ENCODE peak calls at places on chromosomes 11 and 22, in four cellular contexts. L, N, X and C are unnamed samples.
A peak's percentile ranks its signal among the peaks of the same experiment; 100 is the strongest.

GRCh38 chr22:45576273-45576625 is 73.6 kb downstream of the FBLN1 start:
- DNase-seq in L (no peak), N (no peak), X (no peak), C (no peak)

GRCh38 chr22:37716708-37717107 is 19.9 kb downstream of the TRIOBP start:
- DNase-seq in N (no peak), X (no peak), L (no peak), C (no peak)

GRCh38 chr11:83682645-83682973 is 396.4 kb upstream of the CCDC90B start:
- DNase-seq in L (no peak), N (no peak), X (no peak), C (no peak)

GRCh38 chr11:61083601-61084147 is 18.6 kb upstream of the CD5 start:
- DNase-seq in L (no peak), N (no peak), X (no peak), C (no peak)

GRCh38 chr11:67301951-67302516 is 1.3 kb upstream of the SSH3 start:
- DNase-seq in X (peak; percentile 68), L (peak; percentile 78), N (peak; percentile 32), C (no peak)

GRCh38 chr22:47192651-47193437 is 430.4 kb downstream of the TBC1D22A start:
- DNase-seq in L (peak; percentile 89), N (no peak), X (peak; percentile 50), C (peak; percentile 14)

GRCh38 chr11:2480874-2481220 is 36.0 kb downstream of the KCNQ1 start:
- DNase-seq in L (no peak), X (no peak), N (no peak), C (no peak)

GRCh38 chr11:77113382-77114088 is 10.9 kb downstream of the OMP start:
- DNase-seq in X (no peak), N (peak; percentile 29), L (no peak), C (peak; percentile 67)

GRCh38 chr11:111392552-111392951 is 13.5 kb upstream of the POU2AF1 start:
- DNase-seq in L (no peak), N (no peak), X (no peak), C (no peak)

GRCh38 chr11:13008625-13009475 is at the start of gene RASSF10:
- DNase-seq in L (peak; percentile 93), N (peak; percentile 70), X (peak; percentile 63), C (peak; percentile 87)

GRCh38 chr22:25368271-25368670 is 148.8 kb downstream of the CRYBB2 start:
- DNase-seq in L (peak; percentile 72), X (no peak), N (peak; percentile 75), C (no peak)

GRCh38 chr11:82775218-82775617 is 41.6 kb upstream of the FAM181B start:
- DNase-seq in X (no peak), L (no peak), N (no peak), C (no peak)

GRCh38 chr11:69854719-69855118 is 35.5 kb upstream of the FGF3 start:
- DNase-seq in L (no peak), X (no peak), N (peak; percentile 74), C (no peak)

GRCh38 chr22:33677536-33677935 is 242.7 kb downstream of the LARGE1 start:
- DNase-seq in X (no peak), L (no peak), N (no peak), C (no peak)

GRCh38 chr11:2775083-2775625 is 75.4 kb upstream of the KCNQ1OT1 start:
- DNase-seq in L (peak; percentile 15), N (no peak), X (peak; percentile 58), C (peak; percentile 10)

GRCh38 chr22:29208879-29209623 is 3.4 kb downstream of the EMID1 start:
- DNase-seq in X (no peak), N (no peak), L (no peak), C (no peak)

GRCh38 chr11:106724293-106724892 is 293.9 kb downstream of the GUCY1A2 start:
- DNase-seq in L (no peak), N (peak; percentile 68), X (no peak), C (no peak)

GRCh38 chr11:43574949-43575915 is 105.3 kb upstream of the HSD17B12 start:
- DNase-seq in X (peak; percentile 68), L (no peak), N (peak; percentile 58), C (peak; percentile 85)

GRCh38 chr11:67318239-67318555 is 14.9 kb downstream of the SSH3 start:
- DNase-seq in L (peak; percentile 54), X (no peak), N (no peak), C (no peak)

GRCh38 chr11:119322360-119322739 is 5.4 kb upstream of the MCAM start:
- DNase-seq in L (no peak), X (no peak), N (no peak), C (no peak)

GRCh38 chr11:4087551-4087950 is 7.0 kb upstream of the RRM1 start:
- DNase-seq in X (no peak), N (peak; percentile 47), L (no peak), C (no peak)

GRCh38 chr11:108743851-108744250 is 79.0 kb downstream of the DDX10 start:
- DNase-seq in L (no peak), N (peak; percentile 35), X (no peak), C (no peak)

GRCh38 chr11:25612806-25613205 is 719.1 kb upstream of the ANO3 start:
- DNase-seq in L (no peak), N (no peak), X (no peak), C (no peak)

GRCh38 chr11:111449696-111450479 is 62.3 kb downstream of the BTG4 start:
- DNase-seq in L (no peak), N (no peak), X (no peak), C (no peak)

GRCh38 chr11:17414317-17414737 is 25.9 kb upstream of the KCNJ11 start:
- DNase-seq in L (peak; percentile 45), N (no peak), X (no peak), C (no peak)

GRCh38 chr11:2204361-2205213 is 33.0 kb upstream of the TH start:
- DNase-seq in N (no peak), X (peak; percentile 32), L (peak; percentile 33), C (no peak)

GRCh38 chr11:133911169-133911568 is 45.6 kb downstream of the IGSF9B start:
- DNase-seq in L (no peak), X (no peak), N (no peak), C (no peak)

GRCh38 chr22:38218661-38219331 is 17.0 kb downstream of the MAFF start:
- DNase-seq in X (peak; percentile 93), L (peak; percentile 85), N (peak; percentile 98), C (peak; percentile 82)

GRCh38 chr11:47791774-47792173 is 24.6 kb upstream of the FNBP4 start:
- DNase-seq in L (no peak), N (no peak), X (no peak), C (no peak)

GRCh38 chr11:115464269-115464668 is 39.9 kb downstream of the CADM1 start:
- DNase-seq in L (no peak), X (no peak), N (peak; percentile 93), C (no peak)

DNA sequence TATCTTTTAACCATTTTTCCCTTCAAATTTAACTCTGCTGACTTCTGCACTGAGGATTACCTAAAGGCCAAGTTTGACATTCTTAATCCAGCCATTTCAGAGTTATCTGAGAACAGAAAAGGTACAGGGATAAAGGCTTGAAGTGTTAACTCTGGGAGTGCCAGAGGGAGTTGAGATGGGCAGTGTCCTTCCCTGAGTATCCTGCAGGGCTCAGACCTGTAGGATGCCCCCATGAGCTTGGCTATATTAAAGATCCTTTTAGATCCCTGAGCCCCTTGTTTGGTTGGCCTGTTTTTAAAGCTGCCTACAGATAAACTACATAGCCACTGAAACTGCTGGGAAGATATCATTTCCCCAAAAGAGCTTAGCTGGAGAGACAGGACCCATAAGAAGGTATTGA is 268.4 kb upstream of the KIRREL3 start:
- DNase-seq in L (no peak), N (no peak), X (no peak), C (no peak)
- TF ChIP-seq CTCF in L (no peak), N (no peak), X (no peak), C (no peak)

GRCh38 chr22:30979932-30980331 is 10.9 kb downstream of the TUG1 start:
- DNase-seq in L (no peak), N (peak; percentile 17), X (no peak), C (no peak)
- H3K9me3 ChIP-seq in L (no peaks in the 10 kb centered on the region), N (no peaks in the 10 kb centered on the region), X (peaks cover 33% of the 10 kb centered on the region), C (no peaks in the 10 kb centered on the region)

DNA sequence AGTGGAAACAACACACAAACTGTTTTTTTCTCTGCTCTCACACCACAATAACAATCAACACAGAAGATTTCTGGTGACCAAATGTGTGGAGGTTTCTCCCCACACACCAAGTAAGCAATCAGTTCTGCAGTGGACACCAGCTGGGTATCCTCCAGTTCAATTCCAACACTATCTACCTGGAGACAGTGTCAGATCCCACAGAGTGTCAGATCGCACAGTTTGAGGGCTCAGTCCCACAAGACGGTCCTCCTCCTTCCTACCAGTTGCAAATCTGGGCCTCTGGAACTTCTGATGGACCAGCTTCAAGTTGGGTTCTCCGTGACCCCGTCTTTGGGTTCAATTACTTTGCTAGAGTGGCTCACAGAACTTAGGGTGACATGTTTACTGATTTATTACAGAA is 9.0 kb downstream of the SWAP70 start:
- DNase-seq in L (no peak), N (no peak), X (no peak), C (no peak)
- TF ChIP-seq CTCF in L (no peak), N (no peak), X (no peak), C (no peak)

GRCh38 chr11:54558919-54559318 is 44.9 kb downstream of the OR4C46 start:
- DNase-seq in L (no peak), N (no peak), X (no peak), C (no peak)

GRCh38 chr11:54558407-54558806 is 45.4 kb downstream of the OR4C46 start:
- DNase-seq in N (no peak), X (no peak), L (no peak), C (no peak)
- H3K9me3 ChIP-seq in N (no peaks in the 10 kb centered on the region), X (peaks cover 22% of the 10 kb centered on the region), L (no peaks in the 10 kb centered on the region), C (no peaks in the 10 kb centered on the region)

GRCh38 chr11:122789916-122790315 is 48.4 kb upstream of the CRTAM start:
- DNase-seq in N (no peak), L (no peak), X (no peak), C (no peak)

GRCh38 chr11:122791836-122792235 is 46.5 kb upstream of the CRTAM start:
- DNase-seq in X (no peak), L (no peak), N (peak; percentile 75), C (peak; percentile 33)

GRCh38 chr11:122786896-122787295 is 51.4 kb upstream of the CRTAM start:
- DNase-seq in X (no peak), L (no peak), N (no peak), C (peak; percentile 69)

GRCh38 chr11:122791411-122791810 is 46.9 kb upstream of the CRTAM start:
- DNase-seq in N (no peak), X (no peak), L (no peak), C (no peak)

DNA sequence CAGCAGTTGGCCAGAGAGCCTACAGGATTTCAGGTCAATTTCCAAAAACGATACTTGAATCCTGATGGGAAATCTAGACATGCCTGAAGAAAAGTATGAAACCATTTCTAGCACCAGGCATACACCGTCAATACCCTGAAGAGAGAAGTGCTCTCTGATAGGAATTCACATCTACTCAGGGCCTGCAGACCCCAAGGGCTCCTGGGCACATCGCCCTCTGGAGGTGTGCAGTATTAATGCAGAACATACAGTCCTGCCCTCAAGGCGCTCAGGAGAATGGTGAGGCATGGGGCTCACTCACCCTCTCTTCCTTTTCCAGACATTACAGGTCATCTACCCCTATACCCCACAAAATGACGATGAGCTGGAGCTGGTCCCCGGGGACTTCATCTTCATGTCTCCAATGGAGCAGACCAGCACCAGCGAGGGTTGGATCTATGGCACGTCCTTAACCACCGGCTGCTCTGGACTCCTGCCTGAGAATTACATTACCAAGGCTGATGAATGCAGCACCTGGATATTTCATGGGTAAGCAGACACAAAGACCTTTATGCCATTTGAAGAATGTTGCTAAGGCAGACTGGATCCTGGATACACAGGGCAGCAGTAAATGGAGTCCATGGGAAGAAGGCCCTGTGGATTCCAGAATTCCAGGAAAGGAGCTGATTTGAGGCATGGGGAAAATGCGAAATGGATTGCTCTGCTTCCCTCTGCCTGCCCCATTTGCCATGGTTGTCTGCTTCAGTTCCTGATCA is 49.3 kb upstream of the CRTAM start:
- DNase-seq in N (no peak), L (no peak), X (no peak), C (no peak)
- TF ChIP-seq CTCF in N (no peak), L (no peak), X (no peak), C (no peak)